ENCODE peak calls at places on chromosome 20, in five cellular contexts. J is lung, O is nephron progenitor cell, N is hypothalamus, Y is NCI-H2171. M is an unnamed sample.
A peak's percentile ranks its signal among the peaks of the same experiment; 100 is the strongest.

GRCh38 chr20:35329435-35330139 is 37.4 kb upstream of the FAM83C start:
- DNase-seq in J (no peak), Y (no peak), O (peak; percentile 37), N (no peak), M (no peak)

GRCh38 chr20:59993736-59994484 is 35.7 kb downstream of the CDH26 start:
- DNase-seq in J (no peak), N (no peak), Y (no peak), O (no peak), M (no peak)

GRCh38 chr20:22499475-22500174 is 84.7 kb downstream of the FOXA2 start:
- DNase-seq in Y (no peak), O (no peak), N (no peak), J (no peak), M (no peak)

GRCh38 chr20:32050851-32051556 is 1.0 kb upstream of the HCK start:
- DNase-seq in J (peak; percentile 68), Y (no peak), N (no peak), O (peak; percentile 24), M (no peak)

GRCh38 chr20:50982372-50982771 is 23.8 kb downstream of the MOCS3 start:
- DNase-seq in O (no peak), N (no peak), Y (no peak), J (no peak), M (no peak)

GRCh38 chr20:4470375-4470774 is 251.3 kb upstream of the PRND start:
- DNase-seq in N (no peak), O (no peak), J (no peak), Y (no peak), M (no peak)

GRCh38 chr20:13613917-13614316 is 24.8 kb downstream of the TASP1 start:
- DNase-seq in J (no peak), O (no peak), N (no peak), Y (no peak), M (no peak)

GRCh38 chr20:23082846-23083552 is 3.1 kb downstream of the CD93 start:
- DNase-seq in J (peak; percentile 84), N (no peak), Y (no peak), O (no peak), M (no peak)

GRCh38 chr20:2907519-2907918 is 34.2 kb downstream of the PTPRA start:
- DNase-seq in N (no peak), Y (no peak), J (no peak), O (no peak), M (no peak)

GRCh38 chr20:63568170-63568981 is 5.7 kb downstream of the HELZ2 start:
- DNase-seq in J (no peak), N (no peak), O (no peak), Y (no peak), M (no peak)

GRCh38 chr20:18984238-18985200 is 170.9 kb downstream of the SCP2D1 start:
- DNase-seq in J (no peak), Y (no peak), O (peak; percentile 23), N (no peak), M (no peak)

GRCh38 chr20:19981091-19981490 is 36.1 kb upstream of the NAA20 start:
- DNase-seq in Y (no peak), O (no peak), J (no peak), N (no peak), M (no peak)

GRCh38 chr20:41534842-41535241 is 83.3 kb downstream of the CHD6 start:
- DNase-seq in N (no peak), J (no peak), O (no peak), Y (no peak), M (no peak)

GRCh38 chr20:52190437-52191131 is 995 bp downstream of the ZFP64 start:
- DNase-seq in J (no peak), Y (no peak), N (no peak), O (peak; percentile 34), M (no peak)

GRCh38 chr20:3222635-3223600 is 13.6 kb downstream of the ITPA start:
- DNase-seq in O (peak; percentile 76), Y (no peak), J (no peak), N (no peak), M (no peak)

GRCh38 chr20:11178946-11179654 is 505.3 kb upstream of the JAG1 start:
- DNase-seq in Y (no peak), N (no peak), J (no peak), O (no peak), M (no peak)

GRCh38 chr20:43300887-43301286 is 111.2 kb upstream of the PTPRT start:
- DNase-seq in Y (no peak), N (no peak), O (no peak), J (no peak), M (no peak)

GRCh38 chr20:7714549-7714948 is 225.7 kb downstream of the HAO1 start:
- DNase-seq in N (no peak), O (no peak), Y (no peak), J (no peak), M (no peak)